ENCODE peak calls at places on chromosomes 2 and 18, in five cellular contexts. Y, A, G, L and X are unnamed samples.

GRCh38 chr2:64514018-64514417 is 10.1 kb upstream of the AFTPH start:
- DNase-seq in Y (no peak), G (no peak), A (no peak), L (peak), X (no peak)

GRCh38 chr2:222319576-222320440 is 21.0 kb upstream of the PAX3 start:
- DNase-seq in L (no peak), Y (no peak), G (peak), A (peak), X (peak)

GRCh38 chr2:186590538-186591441 is 934 bp downstream of the ITGAV start:
- DNase-seq in Y (no peak), A (no peak), G (peak), L (peak), X (peak)

GRCh38 chr2:115910270-115910669 is 1467.8 kb downstream of the DPP10 start:
- DNase-seq in L (no peak), A (no peak), Y (no peak), G (peak), X (no peak)

GRCh38 chr18:13627639-13628038 is 98.7 kb downstream of the FAM210A start:
- DNase-seq in A (no peak), Y (no peak), G (no peak), L (no peak), X (no peak)

GRCh38 chr18:78911751-78912283 is 67.8 kb upstream of the SALL3 start:
- DNase-seq in L (no peak), A (no peak), G (no peak), Y (no peak), X (no peak)

GRCh38 chr2:176822060-176822459 is 390.5 kb upstream of the HNRNPA3 start:
- DNase-seq in Y (no peak), G (no peak), L (no peak), A (no peak), X (no peak)

GRCh38 chr2:40457846-40458245 is 6.0 kb upstream of the SLC8A1 start:
- DNase-seq in A (no peak), L (peak), Y (no peak), G (no peak), X (no peak)

GRCh38 chr18:3608488-3608887 is 158.5 kb downstream of the TGIF1 start:
- DNase-seq in A (no peak), L (no peak), Y (no peak), G (no peak), X (no peak)

GRCh38 chr2:39128919-39129391 is 8.1 kb upstream of the SOS1 start:
- DNase-seq in Y (no peak), A (no peak), G (no peak), L (peak), X (no peak)

GRCh38 chr2:139686205-139686604 is 906.0 kb upstream of the NXPH2 start:
- DNase-seq in G (no peak), L (no peak), Y (no peak), A (no peak), X (no peak)

GRCh38 chr2:179720173-179720772 is 141.1 kb downstream of the ZNF385B start:
- DNase-seq in A (no peak), G (peak), L (no peak), Y (no peak), X (peak)

GRCh38 chr2:240949791-240950705 is 43.9 kb downstream of the CROCC2 start:
- DNase-seq in Y (no peak), G (no peak), L (no peak), A (no peak), X (no peak)

GRCh38 chr2:232204457-232204931 is 174.1 kb upstream of the ALPP start:
- DNase-seq in L (peak), Y (no peak), G (peak), A (peak), X (peak)

GRCh38 chr2:186751078-186751477 is 57.2 kb downstream of the FAM171B start:
- DNase-seq in Y (no peak), L (no peak), A (no peak), G (no peak), X (no peak)

GRCh38 chr2:149562304-149562703 is 25.3 kb downstream of the MMADHC start:
- DNase-seq in A (no peak), Y (no peak), L (peak), G (peak), X (peak)

GRCh38 chr2:105442721-105443120 is 43.9 kb upstream of the FHL2 start:
- DNase-seq in Y (no peak), L (no peak), A (no peak), G (no peak), X (no peak)

GRCh38 chr2:158926478-158926948 is 41.9 kb upstream of the TANC1 start:
- DNase-seq in A (no peak), G (peak), L (peak), Y (no peak), X (peak)

GRCh38 chr18:6982398-6982797 is 135.2 kb downstream of the LAMA1 start:
- DNase-seq in A (no peak), G (no peak), Y (no peak), L (no peak), X (no peak)

GRCh38 chr2:101949304-101949703 is 42.5 kb upstream of the IL1R2 start:
- DNase-seq in G (no peak), L (peak), A (no peak), Y (no peak), X (no peak)